ENCODE peak calls at places on chromosomes 16 and 17, in four cellular contexts. S is H1, J is H9, E is neuronal stem cell. V is an unnamed sample.

GRCh38 chr17:79090503-79091372 is 16.1 kb downstream of the ENGASE start:
- DNase-seq in E (no peak), S (no peak), J (peak; percentile 71), V (no peak)

GRCh38 chr16:12153662-12154061 is 177.1 kb downstream of the SNX29 start:
- DNase-seq in J (no peak), S (no peak), E (no peak), V (no peak)

GRCh38 chr17:59330314-59330942 is 1.0 kb upstream of the YPEL2 start:
- DNase-seq in E (peak; percentile 37), S (no peak), J (peak; percentile 69), V (peak; percentile 54)

GRCh38 chr16:50640391-50640790 is 40.7 kb downstream of the SNX20 start:
- DNase-seq in J (no peak), S (no peak), E (no peak), V (no peak)

GRCh38 chr17:78419970-78420820 is 41.7 kb downstream of the PGS1 start:
- DNase-seq in J (no peak), E (no peak), S (no peak), V (no peak)

GRCh38 chr16:15958703-15959348 is 9.4 kb downstream of the ABCC1 start:
- DNase-seq in S (no peak), J (no peak), E (no peak), V (no peak)

GRCh38 chr16:81530296-81530721 is 85.7 kb downstream of the CMIP start:
- DNase-seq in E (no peak), J (no peak), S (no peak), V (no peak)

GRCh38 chr17:80877829-80878303 is 113.8 kb upstream of the CHMP6 start:
- DNase-seq in E (no peak), S (no peak), J (no peak), V (no peak)

GRCh38 chr17:65123757-65124675 is 13.2 kb upstream of the RGS9 start:
- DNase-seq in J (no peak), S (no peak), E (no peak), V (peak; percentile 33)

GRCh38 chr17:47197821-47198220 is 8.7 kb upstream of the CDC27 start:
- DNase-seq in J (no peak), S (no peak), E (no peak), V (no peak)

GRCh38 chr17:76940738-76941350 is 72.6 kb downstream of the MGAT5B start:
- DNase-seq in J (peak; percentile 86), S (peak; percentile 93), E (no peak), V (no peak)

GRCh38 chr17:49835472-49835871 is 12.4 kb downstream of the TAC4 start:
- DNase-seq in E (no peak), S (no peak), J (no peak), V (no peak)

GRCh38 chr16:27450836-27451341 is 48.9 kb downstream of the IL21R start:
- DNase-seq in S (no peak), J (no peak), E (no peak), V (peak; percentile 31)

GRCh38 chr16:68370921-68371651 is 60.3 kb downstream of the PRMT7 start:
- DNase-seq in S (no peak), J (no peak), E (no peak), V (no peak)

GRCh38 chr17:76416447-76416846 is 32.0 kb downstream of the SPHK1 start:
- DNase-seq in J (no peak), S (no peak), E (no peak), V (no peak)

GRCh38 chr17:37791434-37791833 is 46.6 kb upstream of the HNF1B start:
- DNase-seq in E (no peak), J (peak; percentile 46), S (no peak), V (peak; percentile 32)

GRCh38 chr16:58709338-58709737 is 24.8 kb upstream of the SLC38A7 start:
- DNase-seq in J (no peak), S (no peak), E (no peak), V (no peak)

GRCh38 chr16:66923247-66923851 is 2.0 kb downstream of the RRAD start:
- DNase-seq in J (no peak), S (no peak), E (no peak), V (no peak)

GRCh38 chr16:27111486-27111885 is 44.8 kb downstream of the C16orf82 start:
- DNase-seq in E (no peak), S (no peak), J (no peak), V (no peak)

GRCh38 chr16:22681881-22682291 is 132.1 kb upstream of the HS3ST2 start:
- DNase-seq in E (no peak), J (no peak), S (no peak), V (no peak)

DNA sequence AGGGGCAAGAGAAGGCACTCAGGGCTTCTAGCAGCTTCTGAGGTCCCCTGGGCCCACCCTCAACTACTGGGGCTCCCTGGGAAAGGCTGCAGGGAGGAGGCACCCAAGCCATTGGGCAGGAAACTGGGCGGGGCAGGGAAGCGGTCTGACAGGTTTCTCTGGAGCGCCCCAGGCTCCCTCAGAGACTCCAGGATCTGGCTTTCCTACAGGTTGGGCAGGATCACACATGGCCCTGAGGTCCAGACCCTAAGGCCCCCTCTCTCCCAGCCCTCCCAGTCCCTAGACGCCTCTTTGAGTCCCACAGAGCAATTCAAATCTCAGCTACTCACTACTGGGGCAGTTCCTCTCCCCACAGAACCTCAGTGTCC is 14.3 kb downstream of the JUP start:
- DNase-seq in S (peak; percentile 64), E (no peak), J (peak; percentile 89), V (no peak)
- H2BK12ac ChIP-seq in S (peak overlapping the region; percentile 80), E (no peak overlapping the region), J (no peak overlapping the region), V (no peak overlapping the region)

GRCh38 chr17:60716766-60717165 is 39.1 kb downstream of the BCAS3 start:
- DNase-seq in E (no peak), J (no peak), S (no peak), V (no peak)
- H3K4me1 ChIP-seq in E (no peaks in the 10 kb centered on the region), J (no peaks in the 10 kb centered on the region), S (no peaks in the 10 kb centered on the region), V (peaks cover 4% of the 10 kb centered on the region)

GRCh38 chr16:72785886-72786285 is 262.0 kb downstream of the ZFHX3 start:
- DNase-seq in S (no peak), E (no peak), J (no peak), V (peak; percentile 49)
- H3K4me2 ChIP-seq in S (no peak overlapping the region), E (no peak overlapping the region), J (no peak overlapping the region), V (no peak overlapping the region)

GRCh38 chr16:73056383-73056782 is 8.5 kb upstream of the ZFHX3 start:
- DNase-seq in J (no peak), S (no peak), E (no peak), V (no peak)
- H2BK12ac ChIP-seq in J (no peak overlapping the region), S (no peak overlapping the region), E (no peak overlapping the region), V (peak overlapping the region; percentile 12)

V was measured in mesenchymal stem cell.